ENCODE peak calls at places on chromosomes 16 and 17, in six cellular contexts. U is mammary epithelial cell, H is neural progenitor cell, W is PC-3, C is endodermal cell, L is adipocyte. G is an unnamed sample.

GRCh38 chr17:4074831-4075495 is 67.9 kb downstream of the ZZEF1 start:
- DNase-seq in U (peak; percentile 25), H (peak; percentile 44), W (peak; percentile 51), C (peak; percentile 62), L (peak; percentile 56), G (peak; percentile 73)

GRCh38 chr17:38729368-38729885 is 714 bp upstream of the CISD3 start:
- DNase-seq in U (no peak), H (no peak), W (no peak), C (no peak), L (no peak), G (no peak)

GRCh38 chr16:77375396-77375795 is 59.4 kb downstream of the ADAMTS18 start:
- DNase-seq in U (no peak), H (no peak), W (no peak), C (no peak), L (no peak), G (no peak)

GRCh38 chr17:58316260-58316960 is 12.2 kb downstream of the TSPOAP1 start:
- DNase-seq in U (no peak), H (no peak), W (no peak), C (peak; percentile 47), L (no peak), G (no peak)

GRCh38 chr17:5201011-5201410 is 9.3 kb upstream of the ZNF594 start:
- DNase-seq in U (no peak), H (no peak), W (no peak), C (no peak), L (no peak), G (no peak)

GRCh38 chr16:62927122-62927521 is 890.9 kb upstream of the CDH8 start:
- DNase-seq in U (no peak), H (no peak), W (no peak), C (no peak), L (no peak), G (no peak)

GRCh38 chr16:30395992-30396560 is 856 bp downstream of the ZNF48 start:
- DNase-seq in U (no peak), H (no peak), W (no peak), C (no peak), L (no peak), G (no peak)

GRCh38 chr17:41308918-41309359 is at the start of gene KRTAP16-1:
- DNase-seq in U (no peak), H (no peak), W (no peak), C (no peak), L (no peak), G (no peak)

GRCh38 chr16:30066882-30067583 is 1.5 kb downstream of the ALDOA start:
- DNase-seq in U (peak; percentile 22), H (no peak), W (no peak), C (no peak), L (no peak), G (no peak)

GRCh38 chr17:74135391-74136167 is 67.9 kb upstream of the RPL38 start:
- DNase-seq in U (no peak), H (no peak), W (no peak), C (peak; percentile 41), L (no peak), G (no peak)

GRCh38 chr17:50514936-50515702 is 6.9 kb downstream of the MYCBPAP start:
- DNase-seq in U (peak; percentile 60), H (peak; percentile 55), W (no peak), C (peak; percentile 61), L (peak; percentile 78), G (no peak)

GRCh38 chr17:55172612-55173011 is 92.1 kb upstream of the HLF start:
- DNase-seq in U (peak; percentile 88), H (no peak), W (no peak), C (no peak), L (no peak), G (peak; percentile 36)

GRCh38 chr16:28596840-28597691 is at the start of gene SULT1A2:
- DNase-seq in U (peak; percentile 66), H (peak; percentile 30), W (no peak), C (peak; percentile 64), L (no peak), G (no peak)

GRCh38 chr17:76981545-76982295 is 113.5 kb downstream of the MGAT5B start:
- DNase-seq in U (no peak), H (peak; percentile 88), W (no peak), C (no peak), L (no peak), G (no peak)

GRCh38 chr17:42363767-42364585 is 24.3 kb downstream of the STAT3 start:
- DNase-seq in U (peak; percentile 37), H (no peak), W (no peak), C (no peak), L (peak; percentile 91), G (no peak)

GRCh38 chr16:27223701-27224100 is 20.4 kb downstream of the KDM8 start:
- DNase-seq in U (no peak), H (no peak), W (no peak), C (no peak), L (no peak), G (no peak)

GRCh38 chr17:32386844-32387243 is 36.9 kb downstream of the ZNF207 start:
- DNase-seq in U (peak; percentile 60), H (no peak), W (peak; percentile 55), C (no peak), L (no peak), G (no peak)

GRCh38 chr17:74605361-74605760 is 13.3 kb upstream of the CD300LD start:
- DNase-seq in U (peak; percentile 92), H (no peak), W (peak; percentile 85), C (no peak), L (peak; percentile 89), G (no peak)

GRCh38 chr17:50556803-50557202 is 3.7 kb upstream of the CACNA1G start:
- DNase-seq in U (no peak), H (no peak), W (no peak), C (no peak), L (no peak), G (no peak)

GRCh38 chr16:3599922-3600321 is 11.5 kb downstream of the SLX4 start:
- DNase-seq in U (no peak), H (no peak), W (no peak), C (no peak), L (no peak), G (no peak)

GRCh38 chr16:3514621-3515020 is 13.8 kb downstream of the CLUAP1 start:
- DNase-seq in U (peak; percentile 76), H (no peak), W (no peak), C (no peak), L (no peak), G (no peak)

GRCh38 chr17:81365601-81366585 is 29.4 kb upstream of the BAHCC1 start:
- DNase-seq in U (peak; percentile 93), H (no peak), W (peak; percentile 97), C (peak; percentile 45), L (no peak), G (no peak)

GRCh38 chr16:80723091-80723490 is 81.3 kb downstream of the CDYL2 start:
- DNase-seq in U (no peak), H (no peak), W (no peak), C (peak; percentile 12), L (no peak), G (no peak)

GRCh38 chr16:2333231-2333630 is 7.3 kb downstream of the ABCA3 start:
- DNase-seq in U (no peak), H (no peak), W (no peak), C (no peak), L (no peak), G (no peak)

GRCh38 chr17:56316604-56317003 is 163.3 kb downstream of the ANKFN1 start:
- DNase-seq in U (no peak), H (no peak), W (no peak), C (peak; percentile 29), L (no peak), G (no peak)

GRCh38 chr17:75876190-75876937 is 2.0 kb downstream of the TRIM47 start:
- DNase-seq in U (peak; percentile 83), H (peak; percentile 71), W (peak; percentile 96), C (peak; percentile 89), L (no peak), G (peak; percentile 95)

GRCh38 chr17:75877752-75878173 is 618 bp downstream of the TRIM47 start:
- DNase-seq in U (peak; percentile 76), H (peak; percentile 93), W (peak; percentile 88), C (peak; percentile 95), L (peak; percentile 88), G (peak; percentile 82)

GRCh38 chr17:75876938-75877751 is 1.2 kb downstream of the TRIM47 start:
- DNase-seq in U (peak; percentile 96), H (peak; percentile 40), W (peak; percentile 95), C (peak; percentile 80), L (peak; percentile 97), G (peak; percentile 85)

GRCh38 chr17:75875940-75876189 is 2.5 kb downstream of the TRIM47 start:
- DNase-seq in U (no peak), H (no peak), W (no peak), C (no peak), L (no peak), G (no peak)

DNA sequence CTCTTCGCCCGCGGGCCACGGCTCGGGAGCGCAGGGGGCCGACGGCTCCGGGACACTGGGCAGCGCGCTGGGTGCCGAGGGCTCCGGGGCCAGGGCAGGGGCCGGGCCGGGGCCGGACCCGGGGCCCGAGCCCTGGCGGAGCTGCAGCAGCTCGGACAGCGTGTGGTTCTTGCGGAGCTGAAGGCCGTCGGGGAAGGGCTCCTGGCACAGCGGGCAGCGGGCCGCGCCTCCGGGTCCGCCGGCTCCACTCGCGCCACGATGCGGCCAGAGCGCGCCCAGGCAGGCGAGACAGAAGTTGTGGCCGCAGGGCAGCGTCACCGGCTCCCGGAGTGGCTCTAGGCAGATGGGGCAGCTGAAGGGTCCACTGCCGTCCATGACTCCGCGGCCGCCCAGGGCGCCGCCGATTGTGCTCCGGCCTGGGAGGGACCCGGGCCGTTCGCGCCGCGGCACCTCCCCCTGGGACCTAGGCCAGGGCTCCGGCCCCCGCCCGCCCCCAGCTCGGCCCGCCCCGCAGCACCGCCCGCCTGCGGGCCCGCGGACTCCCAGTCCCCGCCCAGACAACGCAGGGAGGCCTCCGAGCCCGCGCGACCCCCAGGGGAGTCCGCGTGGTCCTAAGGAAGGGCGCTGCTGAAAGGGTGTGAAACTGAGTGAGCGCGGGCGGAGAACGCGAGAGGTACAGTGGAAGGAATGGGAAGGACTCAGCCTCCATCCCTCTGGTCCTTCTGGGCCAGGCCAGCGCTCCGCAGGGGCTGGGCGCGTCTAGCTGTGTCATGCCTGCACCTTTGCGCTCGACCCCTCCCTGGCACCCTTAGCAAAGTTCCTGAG is at the start of gene TRIM47:
- DNase-seq in U (peak; percentile 50), H (peak; percentile 56), W (peak; percentile 74), C (peak; percentile 87), L (peak; percentile 69), G (peak; percentile 80)
- H3K9ac ChIP-seq in U (peak within 1 kb of the TSS; percentile 87), H (no peak within 1 kb of the TSS), W (peak within 1 kb of the TSS; percentile 87), C (no peak within 1 kb of the TSS), L (peak within 1 kb of the TSS; percentile 93), G (peak within 1 kb of the TSS; percentile 100)

GRCh38 chr16:35642322-35642835 is 2183.0 kb downstream of the TP53TG3F start:
- DNase-seq in U (no peak), H (no peak), W (no peak), C (no peak), L (no peak), G (no peak)
- H3K9me3 ChIP-seq in U (peaks cover 30% of the 10 kb centered on the region), H (peaks cover 20% of the 10 kb centered on the region), W (no peaks in the 10 kb centered on the region), C (peaks cover 90% of the 10 kb centered on the region), L (no peaks in the 10 kb centered on the region), G (no peaks in the 10 kb centered on the region)

DNA sequence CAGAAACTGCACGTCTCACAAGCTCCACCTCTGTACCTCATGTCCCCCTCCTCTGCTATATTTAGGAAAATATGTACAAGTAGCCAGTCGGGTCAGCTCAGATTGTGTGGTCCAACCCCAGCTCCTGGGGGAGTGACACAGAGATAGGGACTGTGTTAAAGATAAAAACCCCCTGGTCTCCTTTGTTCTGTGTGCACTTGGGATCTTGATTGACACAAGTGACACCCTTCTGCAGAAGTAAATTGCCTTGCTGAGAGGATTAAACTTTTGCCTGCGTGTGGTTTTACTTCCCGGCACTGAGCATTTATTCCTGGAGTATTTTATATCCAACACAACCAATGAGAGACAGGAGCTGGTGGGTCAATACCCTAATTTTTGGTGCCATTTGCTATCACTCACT is 37.5 kb downstream of the TLE7 start:
- DNase-seq in U (no peak), H (no peak), W (no peak), C (no peak), L (no peak), G (no peak)
- H3K9ac ChIP-seq in U (no peak overlapping the region), H (no peak overlapping the region), W (no peak overlapping the region), C (no peak overlapping the region), L (no peak overlapping the region), G (no peak overlapping the region)

GRCh38 chr16:35561346-35561745 is 2101.9 kb downstream of the TP53TG3F start:
- DNase-seq in U (no peak), H (no peak), W (no peak), C (no peak), L (no peak), G (no peak)
- H3K9me3 ChIP-seq in U (peaks cover 9% of the 10 kb centered on the region), H (peaks cover 20% of the 10 kb centered on the region), W (no peaks in the 10 kb centered on the region), C (peaks cover 89% of the 10 kb centered on the region), L (no peaks in the 10 kb centered on the region), G (no peaks in the 10 kb centered on the region)

G was measured in MM.1S.